ENCODE peak calls at places on chromosome 4, in five cellular contexts. W is IMR-90; H is naive thymus-derived CD4-positive, alpha-beta T cell; R is left lung; K is adrenal gland. J is an unnamed sample.

GRCh38 chr4:44425614-44426208 is 22.9 kb downstream of the KCTD8 start:
- DNase-seq in H (no peak), R (no peak), K (peak), W (peak), J (peak)

GRCh38 chr4:176587920-176588319 is 204.8 kb downstream of the VEGFC start:
- DNase-seq in W (peak), H (no peak), K (peak), R (no peak), J (no peak)

GRCh38 chr4:86968477-86969015 is 33.7 kb downstream of the AFF1 start:
- DNase-seq in K (no peak), W (no peak), H (no peak), R (no peak), J (no peak)

GRCh38 chr4:57064811-57065711 is 45.1 kb downstream of the IGFBP7 start:
- DNase-seq in H (no peak), W (peak), R (peak), K (peak), J (no peak)

GRCh38 chr4:16516796-16517413 is 290.6 kb upstream of the TAPT1 start:
- DNase-seq in W (peak), K (peak), R (no peak), H (no peak), J (peak)

GRCh38 chr4:127959794-127960193 is 5.2 kb downstream of the MFSD8 start:
- DNase-seq in R (no peak), W (peak), H (no peak), K (no peak), J (no peak)

GRCh38 chr4:184281231-184282139 is 63.8 kb upstream of the ENPP6 start:
- DNase-seq in H (no peak), R (no peak), K (no peak), W (no peak), J (no peak)

GRCh38 chr4:180134116-180134866 is 2108.9 kb upstream of the TENM3 start:
- DNase-seq in K (no peak), R (no peak), W (no peak), H (peak), J (peak)

GRCh38 chr4:25065901-25066610 is 35.3 kb upstream of the LGI2 start:
- DNase-seq in W (no peak), H (no peak), K (no peak), R (no peak), J (no peak)

GRCh38 chr4:93646225-93646930 is 182.2 kb upstream of the ATOH1 start:
- DNase-seq in R (no peak), H (no peak), K (no peak), W (peak), J (no peak)

GRCh38 chr4:70714061-70714468 is 7.7 kb upstream of the RUFY3 start:
- DNase-seq in H (no peak), K (peak), R (no peak), W (peak), J (no peak)

GRCh38 chr4:68447201-68447600 is at the start of gene TMPRSS11E:
- DNase-seq in K (no peak), H (no peak), W (no peak), R (no peak), J (no peak)

GRCh38 chr4:173013232-173013932 is 155.2 kb upstream of the GALNT7 start:
- DNase-seq in R (no peak), K (peak), H (peak), W (peak), J (peak)

GRCh38 chr4:23401572-23401971 is 488.3 kb downstream of the PPARGC1A start:
- DNase-seq in W (no peak), K (no peak), H (no peak), R (no peak), J (no peak)

GRCh38 chr4:13654158-13654797 is 26.8 kb upstream of the BOD1L1 start:
- DNase-seq in K (peak), H (peak), W (peak), R (peak), J (peak)

GRCh38 chr4:8188085-8188484 is 11.0 kb upstream of the SH3TC1 start:
- DNase-seq in H (no peak), K (no peak), W (no peak), R (no peak), J (no peak)

GRCh38 chr4:55008166-55009056 is 117.0 kb downstream of the KDR start:
- DNase-seq in R (no peak), K (no peak), H (no peak), W (no peak), J (peak)

GRCh38 chr4:140220053-140220452 is 66.1 kb upstream of the MAML3 start:
- DNase-seq in K (no peak), W (no peak), R (no peak), H (no peak), J (no peak)

GRCh38 chr4:38129452-38129830 is 169.2 kb downstream of the PTTG2 start:
- DNase-seq in R (no peak), W (no peak), H (no peak), K (no peak), J (no peak)

GRCh38 chr4:122099896-122100295 is 52.2 kb upstream of the BLTP1 start:
- DNase-seq in R (no peak), K (no peak), H (no peak), W (peak), J (no peak)

DNA sequence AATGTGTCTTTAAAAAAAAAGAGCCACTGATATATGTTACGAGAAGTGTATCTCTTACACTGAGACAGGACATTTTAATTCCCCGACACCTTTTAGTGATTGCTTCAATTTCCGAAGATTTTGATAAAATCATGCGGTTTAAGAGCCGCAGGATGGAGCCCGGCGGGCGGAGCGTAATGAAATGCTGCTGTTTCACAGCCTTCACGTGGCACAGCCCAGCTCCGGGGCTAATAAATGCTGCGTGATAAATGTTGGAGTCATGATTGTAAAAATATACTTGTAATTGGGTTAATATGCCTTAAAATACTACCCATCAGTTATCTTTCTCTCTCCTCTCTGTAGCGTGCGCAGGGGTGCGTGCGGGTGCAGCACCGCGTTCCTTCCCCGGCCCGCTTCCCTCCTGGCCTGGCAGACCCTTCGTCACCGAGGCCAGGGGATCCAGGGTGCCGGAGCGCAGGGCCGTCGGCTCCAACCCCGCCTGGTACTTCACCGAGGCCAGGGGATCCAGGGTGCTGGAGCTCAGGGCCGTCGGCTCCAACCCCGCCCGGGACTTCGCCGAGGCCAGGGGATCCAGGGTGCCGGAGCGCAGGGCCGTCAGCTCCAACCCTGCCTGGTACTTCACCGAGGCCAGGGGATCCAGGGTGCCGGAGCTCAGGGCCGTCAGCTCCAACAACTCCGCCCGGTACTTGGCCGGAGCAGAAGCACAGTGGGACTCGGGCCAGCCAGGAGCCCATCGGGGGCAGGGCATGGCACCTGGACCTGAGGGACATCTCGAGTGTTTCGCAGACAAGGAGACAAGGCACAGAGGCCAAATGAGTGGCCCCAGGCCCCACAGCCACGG is 85.3 kb downstream of the FAM53A start:
- DNase-seq in H (no peak), R (no peak), K (no peak), W (no peak), J (no peak)
- H3K27ac ChIP-seq in H (no peak), R (no peak), K (no peak), W (no peak), J (no peak)

DNA sequence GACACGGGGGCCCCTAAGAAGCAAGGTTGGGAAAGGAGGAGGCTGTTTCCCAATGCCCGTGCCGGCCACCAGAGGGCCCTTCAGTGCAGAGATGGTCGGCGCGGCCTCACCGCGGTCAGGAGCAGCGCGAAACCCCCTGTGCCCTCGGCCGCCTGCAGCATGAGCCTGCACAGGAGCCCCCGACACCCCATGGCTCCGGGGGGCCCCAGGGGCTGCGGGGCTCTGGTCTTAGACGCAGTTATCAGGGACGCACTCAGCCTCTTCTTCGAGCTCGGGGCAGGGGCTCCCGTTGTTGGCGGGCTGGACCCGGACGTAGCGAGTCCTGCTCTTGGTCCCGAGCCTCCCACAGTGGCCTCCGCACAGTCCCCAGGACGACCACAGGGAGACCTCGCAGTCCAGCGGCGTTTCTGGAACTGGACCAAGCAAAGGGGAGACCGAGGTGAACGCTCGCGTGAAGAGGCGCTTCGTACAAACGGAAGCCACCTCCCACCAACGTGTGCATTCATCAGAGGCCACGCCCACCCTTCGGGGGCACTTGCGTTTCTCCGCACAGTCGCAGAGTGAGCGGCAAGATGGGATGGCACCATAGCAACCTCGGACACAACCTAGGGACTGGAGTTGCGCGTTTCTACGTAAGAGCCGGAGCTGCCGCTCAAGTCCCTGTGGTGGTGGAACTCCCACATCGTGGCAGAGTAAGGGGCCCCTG is 5.0 kb downstream of the SPON2 start:
- DNase-seq in H (peak), R (peak), K (peak), W (peak), J (peak)
- H3K27ac ChIP-seq in H (peak), R (no peak), K (no peak), W (peak), J (no peak)

DNA sequence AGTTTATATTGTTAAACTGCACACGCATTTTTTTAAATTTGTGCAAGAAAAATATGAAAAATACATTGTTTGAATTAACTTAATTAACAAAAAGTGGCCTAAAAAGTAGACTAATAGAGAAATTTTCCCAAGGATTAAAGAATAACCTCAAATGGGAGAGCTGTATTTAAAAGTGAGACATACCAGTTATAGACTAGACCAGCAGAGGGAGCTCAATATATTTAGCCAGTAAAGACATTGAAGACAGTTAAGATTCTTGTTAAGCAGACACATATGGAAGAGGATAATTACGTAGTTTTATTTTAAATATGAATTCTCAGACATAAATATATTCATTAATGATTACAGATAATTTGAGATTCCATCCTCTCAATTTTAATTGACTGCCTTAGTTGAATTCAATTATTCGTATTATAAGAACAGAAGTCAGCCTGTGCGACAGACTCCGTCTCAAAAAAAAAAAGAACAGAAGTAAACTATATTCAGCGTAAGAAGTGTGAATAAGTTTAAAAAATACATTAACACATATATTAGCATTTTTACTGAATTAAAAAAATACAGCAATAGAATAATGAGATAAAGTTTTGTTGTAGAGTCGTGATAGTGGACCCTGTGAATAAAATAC is 64.8 kb downstream of the GLRA3 start:
- DNase-seq in K (no peak), H (no peak), W (peak), R (no peak), J (peak)
- H3K27ac ChIP-seq in K (no peak), H (no peak), W (no peak), R (no peak), J (no peak)

GRCh38 chr4:182261651-182262223 is 18.5 kb downstream of the TENM3 start:
- DNase-seq in K (no peak), R (no peak), W (no peak), H (no peak), J (no peak)

GRCh38 chr4:182255421-182256190 is 12.4 kb downstream of the TENM3 start:
- DNase-seq in K (no peak), R (no peak), W (no peak), H (no peak), J (peak)

GRCh38 chr4:182254381-182254780 is 11.2 kb downstream of the TENM3 start:
- DNase-seq in H (no peak), R (no peak), K (no peak), W (no peak), J (no peak)

GRCh38 chr4:182257503-182257902 is 14.3 kb downstream of the TENM3 start:
- DNase-seq in K (no peak), R (no peak), H (no peak), W (no peak), J (peak)

GRCh38 chr4:182258441-182259031 is 15.3 kb downstream of the TENM3 start:
- DNase-seq in W (no peak), K (no peak), R (no peak), H (no peak), J (no peak)
- H3K27ac ChIP-seq in W (no peak), K (no peak), R (no peak), H (no peak), J (no peak)

GRCh38 chr4:76306882-76307669 is 543 bp downstream of the STBD1 start:
- DNase-seq in R (peak), W (peak), H (no peak), K (peak), J (peak)
- H3K27ac ChIP-seq in R (peak), W (peak), H (no peak), K (peak), J (no peak)

GRCh38 chr4:118799235-118799932 is 36.5 kb downstream of the SEC24D start:
- DNase-seq in R (no peak), W (no peak), K (no peak), H (no peak), J (no peak)
- H3K27ac ChIP-seq in R (no peak), W (peak), K (no peak), H (no peak), J (no peak)

GRCh38 chr4:146255463-146255862 is 41.1 kb downstream of the REELD1 start:
- DNase-seq in R (no peak), K (no peak), W (peak), H (no peak), J (no peak)
- H3K27ac ChIP-seq in R (no peak), K (no peak), W (no peak), H (no peak), J (no peak)

GRCh38 chr4:77092832-77093800 is 17.3 kb upstream of the CCNI start:
- DNase-seq in R (no peak), H (no peak), K (no peak), W (no peak), J (no peak)
- H3K27ac ChIP-seq in R (no peak), H (no peak), K (no peak), W (no peak), J (no peak)

DNA sequence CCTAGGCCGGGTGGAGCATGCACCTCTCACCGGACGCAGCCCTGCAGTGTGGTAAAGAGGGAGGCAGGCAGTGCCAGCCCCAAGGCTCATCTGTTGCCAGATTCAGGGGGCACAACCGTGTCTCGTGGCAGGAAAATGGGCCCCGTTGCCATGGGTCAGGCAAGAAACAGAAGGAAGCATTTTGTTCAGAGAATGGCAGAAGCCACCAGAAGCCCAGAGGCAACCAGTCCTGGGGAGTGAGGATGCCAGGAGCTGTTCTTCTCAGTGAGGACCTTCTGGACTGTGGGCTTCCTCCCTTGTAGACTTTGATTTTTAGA is 12.5 kb upstream of the UVSSA start:
- DNase-seq in R (no peak), H (no peak), W (no peak), K (no peak), J (no peak)
- H3K27ac ChIP-seq in R (no peak), H (no peak), W (no peak), K (no peak), J (no peak)